ENCODE peak calls at places on chromosomes 4 and X, in four cellular contexts. F is cardiac muscle cell; Q is activated naive CD8-positive, alpha-beta T cell treated with anti-CD3 and anti-CD28 coated beads, Interleukin-2, amount 10 ng/mL, durations not matched to agents 7 days and 5 days; H is islet precursor cell. W is an unnamed sample.

GRCh38 chrX:77742788-77743476 is 43.1 kb downstream of the ATRX start:
- DNase-seq in H (no peak), F (no peak), Q (no peak), W (peak; percentile 4)

GRCh38 chr4:76840972-76841473 is 56.9 kb downstream of the SOWAHB start:
- DNase-seq in H (no peak), Q (no peak), F (no peak), W (no peak)

GRCh38 chr4:89196056-89196674 is 84.8 kb downstream of the TIGD2 start:
- DNase-seq in F (no peak), Q (no peak), H (no peak), W (no peak)

GRCh38 chr4:119525005-119525749 is 103.4 kb downstream of the PDE5A start:
- DNase-seq in H (no peak), Q (no peak), F (no peak), W (peak; percentile 91)

GRCh38 chr4:143225167-143225566 is 40.5 kb downstream of the USP38 start:
- DNase-seq in H (no peak), F (no peak), Q (no peak), W (no peak)

GRCh38 chr4:88592600-88593448 is 544 bp downstream of the HERC3 start:
- DNase-seq in H (peak; percentile 84), Q (peak; percentile 87), F (peak; percentile 76), W (peak; percentile 86)

GRCh38 chrX:39484669-39485068 is 613.1 kb downstream of the BCOR start:
- DNase-seq in H (no peak), Q (no peak), F (no peak), W (no peak)

GRCh38 chr4:178632415-178632814 is 1190.2 kb upstream of the AGA start:
- DNase-seq in F (no peak), H (no peak), Q (no peak), W (no peak)

GRCh38 chr4:83259586-83259985 is 25.0 kb downstream of the COQ2 start:
- DNase-seq in H (no peak), Q (no peak), F (no peak), W (no peak)